ENCODE peak calls at places on chromosomes 12 and 14, in nine cellular contexts. G is transverse colon; F is heart right ventricle; B is substantia nigra; I is activated T-cell treated with anti-CD3 and anti-CD28 coated beads for 48 hours; L is GM23248; C is effector memory CD8-positive, alpha-beta T cell; D is nephron progenitor cell; N is retina. S is an unnamed sample.

GRCh38 chr12:50282581-50283229 is 615 bp downstream of the LIMA1 start:
- DNase-seq in G (peak), F (no peak), B (no peak), I (no peak), L (peak), C (no peak), D (no peak), N (no peak), S (no peak)

GRCh38 chr12:28318273-28318672 is 128.0 kb downstream of the CCDC91 start:
- DNase-seq in G (no peak), F (no peak), B (no peak), I (no peak), L (no peak), C (no peak), D (no peak), N (no peak), S (no peak)

GRCh38 chr14:77242752-77243151 is 28.3 kb downstream of the NGB start:
- DNase-seq in G (no peak), F (no peak), B (no peak), I (no peak), L (no peak), C (no peak), D (no peak), N (no peak), S (no peak)

GRCh38 chr14:74324945-74325361 is 22.2 kb upstream of the ABCD4 start:
- DNase-seq in G (no peak), F (no peak), B (no peak), I (no peak), L (peak), C (no peak), D (no peak), N (peak), S (peak)

GRCh38 chr12:119069029-119069731 is 87.8 kb downstream of the SRRM4 start:
- DNase-seq in G (no peak), F (no peak), B (no peak), I (no peak), L (no peak), C (no peak), D (no peak), N (no peak), S (no peak)

GRCh38 chr12:953776-954175 is 4.3 kb upstream of the RAD52 start:
- DNase-seq in G (no peak), F (no peak), B (no peak), I (peak), L (peak), C (no peak), D (no peak), N (no peak), S (no peak)

GRCh38 chr12:80709811-80710726 is 2.6 kb downstream of the MYF6 start:
- DNase-seq in G (no peak), F (no peak), B (no peak), I (no peak), L (no peak), C (no peak), D (peak), N (peak), S (peak)

GRCh38 chr14:105069887-105070759 is 4.9 kb upstream of the GPR132 start:
- DNase-seq in G (no peak), F (peak), B (no peak), I (no peak), L (peak), C (no peak), D (no peak), N (no peak), S (no peak)

GRCh38 chr12:82672811-82673495 is 13.8 kb upstream of the TMTC2 start:
- DNase-seq in G (no peak), F (no peak), B (no peak), I (no peak), L (no peak), C (no peak), D (no peak), N (no peak), S (no peak)

GRCh38 chr12:124398578-124399227 is 103.8 kb downstream of the RFLNA start:
- DNase-seq in G (peak), F (no peak), B (no peak), I (no peak), L (no peak), C (no peak), D (no peak), N (no peak), S (no peak)

GRCh38 chr12:118055144-118055557 is 5.8 kb downstream of the WSB2 start:
- DNase-seq in G (peak), F (peak), B (peak), I (peak), L (peak), C (peak), D (peak), N (peak), S (peak)

GRCh38 chr14:74257988-74258704 is 18.9 kb downstream of the VSX2 start:
- DNase-seq in G (no peak), F (no peak), B (no peak), I (no peak), L (peak), C (no peak), D (peak), N (peak), S (no peak)

GRCh38 chr12:101480849-101481248 is 5.7 kb downstream of the SPIC start:
- DNase-seq in G (no peak), F (no peak), B (no peak), I (no peak), L (no peak), C (no peak), D (no peak), N (no peak), S (no peak)

GRCh38 chr12:112656141-112656540 is 135.4 kb upstream of the RPH3A start:
- DNase-seq in G (no peak), F (no peak), B (no peak), I (no peak), L (no peak), C (no peak), D (no peak), N (no peak), S (no peak)

GRCh38 chr12:130460611-130461478 is 123.2 kb downstream of the PIWIL1 start:
- DNase-seq in G (no peak), F (no peak), B (no peak), I (no peak), L (no peak), C (no peak), D (no peak), N (no peak), S (no peak)

GRCh38 chr12:92261071-92261470 is 115.4 kb upstream of the BTG1 start:
- DNase-seq in G (no peak), F (no peak), B (no peak), I (no peak), L (no peak), C (no peak), D (no peak), N (no peak), S (no peak)

GRCh38 chr12:16330554-16330953 is 16.9 kb upstream of the MGST1 start:
- DNase-seq in G (no peak), F (no peak), B (no peak), I (no peak), L (no peak), C (no peak), D (no peak), N (no peak), S (no peak)

GRCh38 chr12:13425766-13426165 is 229.2 kb downstream of the EMP1 start:
- DNase-seq in G (no peak), F (no peak), B (no peak), I (no peak), L (peak), C (no peak), D (no peak), N (no peak), S (peak)

GRCh38 chr12:38907171-38907923 is 2.0 kb upstream of the CPNE8 start:
- DNase-seq in G (no peak), F (no peak), B (no peak), I (no peak), L (no peak), C (no peak), D (no peak), N (no peak), S (no peak)

GRCh38 chr14:33432407-33433023 is 493.8 kb downstream of the NPAS3 start:
- DNase-seq in G (peak), F (no peak), B (no peak), I (no peak), L (peak), C (no peak), D (no peak), N (no peak), S (peak)

GRCh38 chr12:2783936-2784600 is 10.7 kb upstream of the FKBP4 start:
- DNase-seq in G (peak), F (peak), B (peak), I (peak), L (peak), C (peak), D (peak), N (peak), S (peak)

GRCh38 chr12:15963271-15963670 is 52.1 kb downstream of the DERA start:
- DNase-seq in G (no peak), F (no peak), B (no peak), I (no peak), L (peak), C (no peak), D (no peak), N (no peak), S (no peak)

GRCh38 chr14:74457511-74457910 is 31.5 kb upstream of the SYNDIG1L start:
- DNase-seq in G (no peak), F (no peak), B (no peak), I (no peak), L (no peak), C (no peak), D (no peak), N (no peak), S (no peak)

GRCh38 chr12:3333583-3333982 is 157.4 kb upstream of the PRMT8 start:
- DNase-seq in G (no peak), F (peak), B (no peak), I (no peak), L (no peak), C (no peak), D (peak), N (no peak), S (no peak)

GRCh38 chr14:71361335-71361734 is 454.1 kb downstream of the PCNX1 start:
- DNase-seq in G (no peak), F (no peak), B (no peak), I (no peak), L (peak), C (no peak), D (no peak), N (no peak), S (no peak)

GRCh38 chr12:69442894-69443293 is 27.3 kb upstream of the FRS2 start:
- DNase-seq in G (no peak), F (no peak), B (no peak), I (no peak), L (peak), C (no peak), D (no peak), N (no peak), S (peak)

GRCh38 chr14:69699743-69700309 is 67.1 kb upstream of the SRSF5 start:
- DNase-seq in G (no peak), F (no peak), B (no peak), I (no peak), L (no peak), C (no peak), D (no peak), N (no peak), S (no peak)

GRCh38 chr12:42039146-42039545 is 105.5 kb downstream of the GXYLT1 start:
- DNase-seq in G (no peak), F (no peak), B (no peak), I (no peak), L (peak), C (no peak), D (no peak), N (no peak), S (peak)

GRCh38 chr14:67918838-67919237 is 99.3 kb downstream of the RAD51B start:
- DNase-seq in G (no peak), F (no peak), B (no peak), I (no peak), L (no peak), C (no peak), D (no peak), N (no peak), S (no peak)

GRCh38 chr14:61126083-61126962 is 145.3 kb downstream of the SLC38A6 start:
- DNase-seq in G (no peak), F (no peak), B (no peak), I (no peak), L (no peak), C (no peak), D (no peak), N (no peak), S (no peak)

GRCh38 chr12:8780389-8780788 is 42.0 kb upstream of the A2ML1 start:
- DNase-seq in G (no peak), F (no peak), B (no peak), I (no peak), L (peak), C (no peak), D (no peak), N (no peak), S (peak)

GRCh38 chr12:38016606-38017005 is 300.0 kb upstream of the ALG10B start:
- DNase-seq in G (no peak), F (no peak), B (no peak), I (no peak), L (no peak), C (no peak), D (no peak), N (no peak), S (no peak)